ENCODE peak calls at places on chromosomes 4 and X, in eight cellular contexts. M, L, Y, E, P, B, I and R are unnamed samples.

GRCh38 chr4:31189938-31190337 is 469.8 kb downstream of the PCDH7 start:
- DNase-seq in P (no peak), E (no peak), B (no peak), I (no peak), L (no peak), M (no peak), Y (no peak), R (no peak)

GRCh38 chr4:119593698-119594097 is 34.9 kb downstream of the PDE5A start:
- DNase-seq in I (no peak), L (no peak), M (no peak), B (no peak), Y (no peak), P (no peak), E (no peak), R (no peak)

GRCh38 chr4:39528056-39528465 is 822 bp upstream of the UGDH start:
- DNase-seq in Y (peak), B (peak), L (no peak), M (no peak), E (peak), I (no peak), P (peak), R (no peak)

GRCh38 chr4:24671824-24672223 is 87.5 kb upstream of the DHX15 start:
- DNase-seq in M (no peak), P (no peak), L (no peak), Y (no peak), E (no peak), I (no peak), B (no peak), R (no peak)

GRCh38 chrX:20397587-20397986 is 130.9 kb upstream of the RPS6KA3 start:
- DNase-seq in B (no peak), M (no peak), I (no peak), P (no peak), L (no peak), Y (no peak), E (no peak), R (no peak)

GRCh38 chr4:40446785-40447184 is 111.7 kb downstream of the CHRNA9 start:
- DNase-seq in L (no peak), M (no peak), B (peak), P (no peak), I (no peak), E (no peak), Y (no peak), R (no peak)

GRCh38 chr4:27010334-27010940 is 149.8 kb downstream of the STIM2 start:
- DNase-seq in Y (peak), L (peak), I (peak), E (peak), M (no peak), B (peak), P (no peak), R (peak)

GRCh38 chrX:67614414-67614813 is 70.6 kb downstream of the AR start:
- DNase-seq in I (no peak), B (peak), P (no peak), L (no peak), E (peak), Y (no peak), M (no peak), R (no peak)

GRCh38 chr4:164412246-164412645 is 341.7 kb upstream of the SMIM31 start:
- DNase-seq in L (no peak), P (no peak), Y (no peak), B (no peak), I (no peak), M (no peak), E (no peak), R (no peak)

GRCh38 chr4:72283357-72283756 is 251.6 kb downstream of the NPFFR2 start:
- DNase-seq in M (no peak), L (no peak), I (no peak), E (no peak), B (no peak), Y (no peak), P (no peak), R (no peak)

GRCh38 chrX:39491548-39492297 is 606.0 kb downstream of the BCOR start:
- DNase-seq in L (no peak), P (no peak), E (no peak), B (no peak), Y (no peak), M (no peak), I (no peak), R (peak)

GRCh38 chr4:89998350-89999098 is 103.9 kb downstream of the MMRN1 start:
- DNase-seq in M (peak), L (no peak), P (no peak), Y (no peak), E (no peak), I (no peak), B (no peak), R (no peak)

GRCh38 chr4:186757696-186758330 is 34.2 kb upstream of the FAT1 start:
- DNase-seq in B (no peak), L (no peak), E (no peak), I (no peak), Y (no peak), M (no peak), P (no peak), R (no peak)

GRCh38 chr4:152257601-152258066 is 278.3 kb downstream of the FBXW7 start:
- DNase-seq in B (peak), P (no peak), E (peak), M (no peak), I (no peak), L (no peak), Y (no peak), R (no peak)

GRCh38 chr4:53651142-53651720 is 59.9 kb upstream of the LNX1 start:
- DNase-seq in M (no peak), P (peak), E (no peak), Y (no peak), B (no peak), L (no peak), I (no peak), R (no peak)

GRCh38 chr4:28373601-28374000 is 1513.0 kb downstream of the STIM2 start:
- DNase-seq in L (no peak), P (no peak), B (peak), M (no peak), Y (no peak), E (peak), I (no peak), R (no peak)

GRCh38 chr4:188781655-188782054 is 642.4 kb downstream of the TRIML1 start:
- DNase-seq in E (no peak), P (no peak), Y (no peak), L (no peak), M (no peak), B (peak), I (peak), R (no peak)

GRCh38 chr4:111066887-111067286 is 444.0 kb upstream of the PITX2 start:
- DNase-seq in Y (no peak), I (no peak), B (peak), P (no peak), L (no peak), M (no peak), E (peak), R (no peak)

GRCh38 chr4:16187455-16187854 is 38.8 kb downstream of the TAPT1 start:
- DNase-seq in L (no peak), M (no peak), Y (no peak), B (peak), P (no peak), E (peak), I (no peak), R (no peak)

GRCh38 chrX:124392794-124393193 is 46.4 kb downstream of the SH2D1A start:
- DNase-seq in I (no peak), P (no peak), M (no peak), L (no peak), B (no peak), Y (no peak), E (no peak), R (no peak)

GRCh38 chrX:68462653-68463052 is 29.4 kb upstream of the OPHN1 start:
- DNase-seq in P (no peak), L (no peak), I (peak), B (peak), Y (peak), M (no peak), E (peak), R (peak)

GRCh38 chrX:23035493-23035892 is 35.7 kb downstream of the DDX53 start:
- DNase-seq in M (no peak), I (no peak), B (no peak), P (no peak), E (no peak), L (no peak), Y (no peak), R (no peak)

GRCh38 chrX:38968817-38969216 is 167.6 kb downstream of the MID1IP1 start:
- DNase-seq in L (no peak), M (no peak), Y (no peak), I (no peak), P (no peak), B (no peak), E (no peak), R (no peak)

GRCh38 chr4:23373269-23373668 is 516.6 kb downstream of the PPARGC1A start:
- DNase-seq in P (no peak), L (no peak), M (no peak), E (no peak), I (no peak), Y (no peak), B (peak), R (no peak)

GRCh38 chrX:13750204-13750603 is 15.7 kb downstream of the OFD1 start:
- DNase-seq in P (no peak), B (peak), L (peak), M (no peak), I (no peak), E (peak), Y (no peak), R (peak)

GRCh38 chr4:15868065-15868464 is 70.5 kb downstream of the FGFBP1 start:
- DNase-seq in B (no peak), L (no peak), E (peak), P (no peak), Y (no peak), I (no peak), M (no peak), R (peak)